ENCODE peak calls at places on chromosomes 12 and 14, in nine cellular contexts. D is LoVo; O is T-cell; K is HFF-Myc; N is fibroblast of the conjunctiva; I is stimulated activated CD4-positive, alpha-beta T cell treated with anti-CD3 and anti-CD28 coated beads, Interleukin-1b, Interleukin-23, amount 100 ng/mL, for 24 hours; M is HS-27A; A is naive thymus-derived CD8-positive, alpha-beta T cell; Z is activated CD8-positive, alpha-beta T cell treated with anti-CD3 and anti-CD28 coated beads for 36 hours. W is an unnamed sample.

GRCh38 chr12:12349711-12350665 is at the start of gene MANSC1:
- DNase-seq in K (no peak), N (no peak), Z (peak; percentile 54), A (peak; percentile 30), D (peak; percentile 80), I (no peak), O (peak; percentile 37), M (no peak), W (no peak)

GRCh38 chr12:1517007-1517406 is 77.4 kb downstream of the FBXL14 start:
- DNase-seq in K (no peak), D (peak; percentile 14), N (peak; percentile 79), A (no peak), O (no peak), Z (peak; percentile 33), I (no peak), M (no peak), W (no peak)

GRCh38 chr12:107779077-107779840 is 4.8 kb downstream of the ASCL4 start:
- DNase-seq in D (no peak), Z (no peak), I (no peak), K (no peak), A (no peak), N (no peak), O (no peak), M (no peak), W (no peak)

GRCh38 chr14:64053694-64054669 is 201.2 kb downstream of the SYNE2 start:
- DNase-seq in A (no peak), I (no peak), M (no peak), Z (no peak), D (no peak), N (no peak), O (no peak), K (no peak), W (no peak)

GRCh38 chr14:65239143-65239672 is 136.9 kb upstream of the MAX start:
- DNase-seq in M (no peak), I (no peak), Z (no peak), N (no peak), O (no peak), D (no peak), K (no peak), A (no peak), W (no peak)

GRCh38 chr14:89332031-89332430 is 85.0 kb downstream of the FOXN3 start:
- DNase-seq in K (no peak), N (no peak), M (no peak), I (no peak), A (no peak), Z (no peak), O (no peak), D (no peak), W (no peak)

GRCh38 chr14:51119411-51120051 is 24.6 kb upstream of the TRIM9 start:
- DNase-seq in K (no peak), M (no peak), N (no peak), O (no peak), D (no peak), I (no peak), Z (no peak), A (no peak), W (no peak)

GRCh38 chr14:69710378-69710777 is 56.6 kb upstream of the SRSF5 start:
- DNase-seq in I (no peak), N (no peak), Z (no peak), K (no peak), A (no peak), M (no peak), O (no peak), D (no peak), W (no peak)

GRCh38 chr14:22147716-22148115 is 441.3 kb downstream of the DAD1 start:
- DNase-seq in N (no peak), I (no peak), O (no peak), K (no peak), Z (peak; percentile 26), D (no peak), A (no peak), M (no peak), W (no peak)

GRCh38 chr14:94770251-94770749 is 387 bp upstream of the GSC start:
- DNase-seq in A (no peak), K (no peak), N (peak; percentile 6), M (no peak), Z (no peak), I (no peak), D (no peak), O (no peak), W (no peak)

GRCh38 chr14:32444262-32444661 is 115.2 kb downstream of the AKAP6 start:
- DNase-seq in M (no peak), K (no peak), D (no peak), N (no peak), I (no peak), O (no peak), Z (no peak), A (no peak), W (no peak)

GRCh38 chr14:50575769-50576168 is 15.8 kb downstream of the ATL1 start:
- DNase-seq in K (no peak), O (no peak), A (no peak), I (no peak), Z (no peak), D (no peak), N (no peak), M (no peak), W (no peak)

GRCh38 chr12:55730447-55730820 is 1.6 kb upstream of the CD63 start:
- DNase-seq in D (no peak), N (no peak), I (no peak), O (no peak), K (no peak), Z (peak; percentile 64), A (no peak), M (no peak), W (no peak)

GRCh38 chr12:124481772-124482566 is 85.4 kb downstream of the NCOR2 start:
- DNase-seq in O (no peak), M (no peak), I (no peak), K (no peak), Z (no peak), N (no peak), A (no peak), D (no peak), W (no peak)

GRCh38 chr12:94458882-94459772 is 540 bp downstream of the CEP83 start:
- DNase-seq in O (no peak), M (peak; percentile 27), Z (peak; percentile 6), I (no peak), N (no peak), K (no peak), A (no peak), D (peak; percentile 19), W (peak; percentile 20)

GRCh38 chr14:48936881-48937280 is 649.3 kb downstream of the RPS29 start:
- DNase-seq in Z (no peak), I (no peak), A (no peak), D (no peak), M (no peak), O (no peak), K (no peak), N (no peak), W (no peak)

GRCh38 chr12:116295327-116296263 is 18.1 kb upstream of the MED13L start:
- DNase-seq in Z (no peak), I (no peak), K (no peak), O (no peak), N (no peak), M (no peak), A (no peak), D (no peak), W (no peak)

GRCh38 chr12:133057446-133057845 is 20.1 kb downstream of the ZNF84 start:
- DNase-seq in K (no peak), A (no peak), I (no peak), Z (no peak), M (no peak), O (no peak), N (no peak), D (no peak), W (no peak)

GRCh38 chr12:127628655-127629054 is 638.3 kb upstream of the TMEM132C start:
- DNase-seq in O (no peak), N (no peak), Z (no peak), M (no peak), K (peak; percentile 7), I (no peak), D (no peak), A (no peak), W (no peak)

GRCh38 chr12:25904442-25904841 is 54.0 kb upstream of the RASSF8 start:
- DNase-seq in N (no peak), M (no peak), K (no peak), Z (no peak), I (no peak), D (no peak), A (no peak), O (no peak), W (no peak)

GRCh38 chr12:10084733-10085132 is 14.1 kb downstream of the CLEC1A start:
- DNase-seq in O (no peak), D (no peak), A (no peak), K (no peak), I (no peak), N (no peak), M (no peak), Z (no peak), W (no peak)

GRCh38 chr12:79635676-79636075 is 55.1 kb downstream of the PAWR start:
- DNase-seq in D (no peak), M (no peak), N (peak; percentile 6), O (no peak), K (no peak), Z (no peak), I (no peak), A (no peak), W (no peak)

GRCh38 chr14:105093426-105094192 is 28.4 kb upstream of the GPR132 start:
- DNase-seq in A (peak; percentile 55), D (peak; percentile 76), Z (peak; percentile 90), I (peak; percentile 57), M (no peak), K (no peak), N (no peak), O (peak; percentile 67), W (peak; percentile 62)

GRCh38 chr14:63878052-63878451 is 25.2 kb downstream of the SYNE2 start:
- DNase-seq in D (no peak), O (no peak), A (no peak), Z (no peak), I (no peak), N (no peak), M (no peak), K (no peak), W (no peak)

GRCh38 chr14:96752156-96752555 is 45.0 kb upstream of the VRK1 start:
- DNase-seq in K (no peak), D (no peak), N (no peak), I (no peak), M (no peak), A (no peak), Z (no peak), O (no peak), W (no peak)

GRCh38 chr12:59632408-59632807 is 36.6 kb downstream of the SLC16A7 start:
- DNase-seq in I (no peak), O (no peak), K (no peak), Z (no peak), M (no peak), N (peak; percentile 8), A (no peak), D (no peak), W (no peak)

GRCh38 chr12:109999983-110000505 is 814 bp downstream of the ANKRD13A start:
- DNase-seq in A (no peak), K (no peak), O (no peak), Z (peak; percentile 46), I (no peak), D (peak; percentile 23), M (no peak), N (no peak), W (no peak)

GRCh38 chr12:132748319-132748718 is 13.3 kb downstream of the ANKLE2 start:
- DNase-seq in K (no peak), Z (no peak), I (no peak), D (no peak), N (no peak), O (no peak), A (no peak), M (no peak), W (no peak)

GRCh38 chr14:64447890-64448667 is 17.2 kb upstream of the AKAP5 start:
- DNase-seq in D (no peak), M (no peak), Z (peak; percentile 67), I (no peak), O (peak; percentile 14), A (no peak), N (no peak), K (no peak), W (no peak)

GRCh38 chr14:30312214-30312613 is 246.7 kb upstream of the G2E3 start:
- DNase-seq in N (no peak), M (no peak), O (no peak), I (no peak), Z (no peak), K (no peak), A (no peak), D (no peak), W (no peak)

GRCh38 chr14:50741571-50741970 is 73.5 kb upstream of the SAV1 start:
- DNase-seq in I (no peak), K (peak; percentile 30), O (no peak), N (no peak), M (no peak), A (no peak), D (no peak), Z (peak; percentile 16), W (peak; percentile 9)

W was measured in SW 1271.